ENCODE peak calls at places on chromosomes 5 and 9, in six cellular contexts. Z, R, L, C, F and I are unnamed samples.

GRCh38 chr5:54171645-54172384 is 138.6 kb downstream of the ARL15 start:
- DNase-seq in F (no peak), L (no peak), R (no peak), Z (peak), C (peak), I (no peak)

GRCh38 chr5:32542216-32543059 is 42.9 kb upstream of the SUB1 start:
- DNase-seq in C (peak), F (peak), R (no peak), L (no peak), Z (peak), I (no peak)

GRCh38 chr5:83281658-83282057 is 189.9 kb upstream of the VCAN start:
- DNase-seq in F (peak), C (no peak), L (no peak), Z (peak), R (no peak), I (no peak)

GRCh38 chr9:112669326-112669725 is 48.6 kb downstream of the INIP start:
- DNase-seq in R (no peak), C (no peak), L (no peak), F (no peak), Z (no peak), I (no peak)

GRCh38 chr9:7320139-7320538 is 479.4 kb downstream of the DMAC1 start:
- DNase-seq in F (peak), R (peak), Z (peak), L (no peak), C (no peak), I (no peak)

GRCh38 chr5:77844408-77845272 is 68.5 kb upstream of the TBCA start:
- DNase-seq in L (no peak), C (no peak), Z (peak), R (no peak), F (no peak), I (no peak)

GRCh38 chr5:33032161-33033085 is 321.3 kb downstream of the NPR3 start:
- DNase-seq in F (peak), Z (no peak), C (no peak), L (no peak), R (no peak), I (no peak)

GRCh38 chr5:38677611-38678010 is 121.2 kb upstream of the LIFR start:
- DNase-seq in Z (no peak), R (no peak), L (no peak), F (no peak), C (no peak), I (no peak)

GRCh38 chr9:108665856-108666784 is 189.7 kb downstream of the ACTL7B start:
- DNase-seq in Z (peak), C (no peak), R (no peak), F (no peak), L (no peak), I (no peak)

GRCh38 chr9:88303785-88304495 is 84.3 kb upstream of the SPIN1 start:
- DNase-seq in R (no peak), C (no peak), L (peak), F (peak), Z (peak), I (no peak)

GRCh38 chr9:81552571-81552970 is 136.8 kb downstream of the TLE1 start:
- DNase-seq in F (no peak), C (no peak), L (no peak), R (no peak), Z (no peak), I (no peak)

GRCh38 chr5:915946-916345 is 23.3 kb downstream of the TRIP13 start:
- DNase-seq in F (no peak), R (no peak), Z (no peak), L (no peak), C (no peak), I (no peak)

GRCh38 chr5:159737263-159737662 is 179.0 kb upstream of the ADRA1B start:
- DNase-seq in F (no peak), R (no peak), C (no peak), Z (no peak), L (no peak), I (no peak)

GRCh38 chr5:2891781-2892180 is 140.3 kb upstream of the IRX2 start:
- DNase-seq in R (no peak), Z (no peak), F (no peak), C (no peak), L (no peak), I (no peak)

GRCh38 chr5:137260820-137261541 is 238.1 kb downstream of the SPOCK1 start:
- DNase-seq in F (no peak), Z (no peak), L (no peak), R (no peak), C (no peak), I (no peak)

GRCh38 chr5:91188755-91189154 is 194.4 kb downstream of the ARRDC3 start:
- DNase-seq in L (no peak), F (no peak), C (no peak), R (no peak), Z (no peak), I (no peak)

GRCh38 chr5:15752886-15753285 is 252.9 kb downstream of the FBXL7 start:
- DNase-seq in Z (no peak), R (no peak), L (no peak), F (no peak), C (no peak), I (no peak)

GRCh38 chr9:136245194-136246150 is at the start of gene QSOX2:
- DNase-seq in F (peak), R (peak), C (peak), Z (peak), L (peak), I (peak)